ENCODE peak calls at places on chromosomes 3 and 15, in seven cellular contexts. R is uterus, N is lung, X is PC-9, T is GM06990, D is kidney epithelial cell, P is lower lobe of right lung. M is an unnamed sample.

GRCh38 chr15:25372298-25372697 is 66.5 kb downstream of the UBE3A start:
- DNase-seq in X (no peak), D (no peak), N (no peak), T (no peak), P (no peak), R (no peak), M (no peak)

GRCh38 chr3:86785381-86785780 is 205.6 kb downstream of the VGLL3 start:
- DNase-seq in R (no peak), T (no peak), N (no peak), D (no peak), P (no peak), X (no peak), M (no peak)

GRCh38 chr3:156674911-156675743 is 737 bp downstream of the TIPARP start:
- DNase-seq in D (no peak), T (peak), X (no peak), R (peak), N (peak), P (peak), M (no peak)

GRCh38 chr3:11480663-11481298 is 162.9 kb downstream of the VGLL4 start:
- DNase-seq in P (no peak), D (no peak), T (no peak), R (peak), X (no peak), N (no peak), M (peak)

GRCh38 chr3:23867400-23867799 is 49.4 kb downstream of the NKIRAS1 start:
- DNase-seq in X (no peak), N (no peak), T (no peak), P (no peak), D (no peak), R (no peak), M (no peak)

GRCh38 chr3:142946861-142947260 is 16.6 kb downstream of the PAQR9 start:
- DNase-seq in T (no peak), R (no peak), N (no peak), P (no peak), D (no peak), X (no peak), M (no peak)

GRCh38 chr15:78996876-78997275 is 52.0 kb upstream of the CTSH start:
- DNase-seq in R (no peak), X (peak), P (no peak), D (no peak), N (no peak), T (no peak), M (no peak)

GRCh38 chr15:71691700-71692417 is 118.5 kb upstream of the NR2E3 start:
- DNase-seq in X (peak), T (no peak), P (no peak), N (peak), D (peak), R (no peak), M (peak)

GRCh38 chr15:57680021-57680420 is 26.5 kb upstream of the POLR2M start:
- DNase-seq in R (no peak), N (no peak), D (peak), P (no peak), X (peak), T (no peak), M (no peak)

GRCh38 chr3:197181751-197182150 is 116.7 kb downstream of the DLG1 start:
- DNase-seq in P (peak), X (no peak), D (no peak), N (peak), T (no peak), R (peak), M (no peak)

GRCh38 chr3:184361932-184362667 is 590 bp downstream of the POLR2H start:
- DNase-seq in P (peak), T (peak), R (no peak), N (peak), D (no peak), X (peak), M (peak)
- H3K4me3 ChIP-seq in P (peak), T (peak), R (peak), N (peak), D (peak), X (peak), M (peak)

DNA sequence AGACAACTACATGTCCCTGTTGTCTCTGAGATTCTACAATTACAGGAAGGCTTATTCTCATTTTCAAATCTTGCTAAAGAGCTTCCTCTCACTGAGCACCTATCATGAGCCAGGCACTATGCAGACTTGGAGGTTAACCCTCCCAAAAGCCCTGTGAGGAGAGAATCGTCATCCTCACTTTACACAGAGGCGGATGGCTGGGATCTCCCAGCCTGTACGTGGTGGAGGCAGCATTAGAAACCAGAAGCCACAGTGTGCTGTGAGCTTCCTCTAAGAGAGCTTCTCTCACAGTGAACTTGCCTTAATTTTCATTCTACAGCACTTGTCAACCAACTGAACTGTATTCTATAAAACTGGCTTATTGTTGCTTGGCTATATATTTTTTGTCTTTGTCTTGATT is 6.1 kb upstream of the DGKG start:
- DNase-seq in P (no peak), N (no peak), R (no peak), X (no peak), D (no peak), T (no peak), M (no peak)
- TF ChIP-seq CTCF in P (no peak), N (no peak), R (no peak), X (no peak), D (no peak), T (no peak), M (no peak)

DNA sequence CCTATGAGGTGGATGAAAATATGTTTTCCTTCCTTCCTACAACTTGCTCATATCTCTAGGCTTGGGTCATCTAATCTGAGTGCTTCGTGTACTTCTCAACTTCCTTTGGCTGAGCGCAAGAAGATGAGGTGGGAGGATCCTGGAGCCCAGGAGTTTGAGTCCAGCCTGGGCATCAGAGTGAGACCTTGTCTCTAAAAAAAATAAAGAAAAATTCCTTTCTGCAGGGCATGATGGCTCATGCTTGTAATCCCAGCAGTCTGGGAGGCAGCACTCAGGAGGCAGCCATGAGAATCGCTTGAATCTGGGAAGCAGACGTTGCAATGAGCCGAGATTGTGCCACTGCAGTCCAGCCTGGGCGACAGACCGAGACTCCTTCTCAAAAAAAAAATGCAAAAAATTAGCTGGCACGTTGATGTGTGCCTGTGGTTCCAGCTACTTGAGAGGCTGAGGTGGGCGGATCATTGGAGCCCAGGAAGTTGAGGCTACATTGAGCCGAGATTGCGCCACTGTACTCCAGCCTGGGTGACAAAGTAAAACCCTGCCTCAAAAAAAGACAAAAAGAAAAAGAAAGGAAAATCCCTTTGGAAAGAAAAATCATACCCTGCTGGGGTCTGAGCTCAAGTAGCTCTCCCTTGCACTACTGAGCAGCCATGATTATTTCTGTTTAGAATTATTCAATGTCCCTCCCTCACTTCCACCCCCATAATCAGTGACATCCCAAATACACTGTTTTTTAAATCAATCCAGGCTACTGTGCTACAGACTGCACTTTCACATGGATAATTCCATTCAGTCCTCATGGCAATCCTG is 28.0 kb upstream of the RAB11A start:
- DNase-seq in N (peak), T (no peak), R (no peak), P (peak), D (peak), X (no peak), M (no peak)
- H3K4me3 ChIP-seq in N (no peak), T (no peak), R (no peak), P (peak), D (peak), X (no peak), M (no peak)

DNA sequence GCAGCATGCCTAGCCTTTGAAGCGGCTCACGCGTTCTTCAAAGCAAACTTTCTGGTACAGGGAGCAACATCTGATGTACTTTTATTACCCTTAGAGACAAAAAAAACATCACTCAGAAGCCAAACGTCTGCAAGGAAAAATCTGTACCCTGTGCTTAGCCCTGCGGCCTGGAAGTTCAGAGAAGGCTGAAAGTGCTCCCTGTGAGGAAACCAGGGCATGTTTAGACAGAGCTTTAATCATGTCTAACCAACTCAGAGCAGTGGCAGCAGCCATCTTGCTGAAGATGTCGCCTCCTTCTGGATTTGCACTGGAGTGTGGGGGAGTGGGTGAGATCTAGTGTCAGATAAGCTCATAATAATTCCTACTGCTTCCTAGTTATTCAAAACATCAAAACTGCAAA is 170.4 kb downstream of the P3H2 start:
- DNase-seq in P (no peak), R (no peak), D (no peak), N (no peak), X (no peak), T (no peak), M (peak)
- TF ChIP-seq CTCF in P (no peak), R (no peak), D (no peak), N (no peak), X (no peak), T (no peak), M (peak)

DNA sequence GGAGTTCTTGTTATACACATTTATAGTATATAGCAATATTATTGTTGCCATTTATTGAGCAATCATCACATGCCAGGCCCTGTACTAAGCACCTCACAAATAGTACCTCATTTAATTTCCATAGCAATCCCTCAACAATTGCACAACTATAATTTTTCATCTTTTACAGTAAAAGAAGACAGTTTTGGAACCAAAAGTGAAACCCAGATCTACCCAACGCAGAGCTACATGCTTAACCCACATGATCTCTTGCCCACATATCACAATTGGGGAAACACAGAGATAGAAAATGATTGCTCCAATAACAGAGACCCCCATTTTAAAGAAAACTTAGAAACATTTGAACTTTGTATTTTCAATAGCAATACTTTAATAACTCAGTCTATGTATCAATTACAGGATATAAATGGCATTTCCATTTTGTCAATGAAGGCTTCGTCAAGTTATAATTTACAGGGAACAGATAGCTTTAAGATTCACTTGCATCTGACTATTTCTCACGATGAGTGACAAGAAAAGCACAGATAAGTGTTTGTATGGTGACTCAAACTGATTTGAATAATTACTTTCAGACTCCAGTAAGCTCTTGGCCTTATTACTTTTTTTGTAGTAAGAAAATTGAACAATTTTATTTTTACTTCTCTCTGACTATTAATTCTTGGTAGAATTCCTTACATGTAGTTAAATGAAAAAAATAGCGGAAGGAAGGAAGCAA is 38.7 kb upstream of the CCDC50 start:
- DNase-seq in D (no peak), X (peak), R (no peak), T (no peak), P (no peak), N (no peak), M (no peak)
- H3K4me3 ChIP-seq in D (no peak), X (no peak), R (no peak), T (no peak), P (no peak), N (no peak), M (no peak)

GRCh38 chr3:133927543-133928066 is 31.9 kb upstream of the RAB6B start:
- DNase-seq in X (no peak), P (peak), T (peak), D (no peak), N (peak), R (no peak), M (no peak)
- TF ChIP-seq CTCF in X (no peak), P (peak), T (peak), D (peak), N (peak), R (peak), M (peak)

GRCh38 chr15:59614153-59614552 is 2.6 kb downstream of the GCNT3 start:
- DNase-seq in D (no peak), R (no peak), T (no peak), P (no peak), X (no peak), N (no peak), M (no peak)

GRCh38 chr15:59615661-59616060 is 4.1 kb downstream of the GCNT3 start:
- DNase-seq in D (no peak), X (no peak), N (no peak), T (no peak), P (no peak), R (no peak), M (no peak)

GRCh38 chr15:59609730-59610712 is 1.6 kb upstream of the GCNT3 start:
- DNase-seq in R (no peak), N (no peak), P (no peak), X (no peak), T (no peak), D (no peak), M (no peak)

GRCh38 chr15:59616390-59616789 is 4.8 kb downstream of the GCNT3 start:
- DNase-seq in R (no peak), X (peak), P (no peak), T (no peak), D (peak), N (no peak), M (peak)

GRCh38 chr15:59611277-59612260 is at the start of gene GCNT3:
- DNase-seq in X (peak), N (no peak), R (no peak), P (no peak), D (peak), T (no peak), M (no peak)
- H3K4me3 ChIP-seq in X (no peak), N (no peak), R (no peak), P (no peak), D (no peak), T (no peak), M (no peak)

DNA sequence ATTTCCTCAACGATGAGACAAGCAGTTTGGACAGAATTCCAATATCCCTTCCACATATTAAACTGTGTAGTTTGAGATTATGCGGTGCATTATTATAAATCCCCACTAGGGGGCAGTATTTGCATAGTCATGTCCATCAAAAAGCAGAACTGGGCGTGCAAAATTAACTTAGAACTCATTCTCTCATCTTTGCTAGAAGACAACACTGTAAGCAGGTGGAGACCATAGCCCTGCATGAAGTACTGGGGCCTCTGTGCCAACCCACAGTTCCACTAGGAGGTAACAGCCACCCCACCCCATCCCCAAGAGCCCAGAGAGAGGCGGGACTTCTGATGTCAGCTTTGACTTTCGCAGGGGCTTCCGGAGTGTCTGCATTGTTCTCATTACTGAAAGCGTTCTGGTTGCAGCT is 106.6 kb upstream of the TMC3 start:
- DNase-seq in R (peak), P (no peak), T (peak), N (no peak), D (peak), X (no peak), M (peak)
- TF ChIP-seq CTCF in R (peak), P (peak), T (peak), N (peak), D (peak), X (peak), M (peak)

GRCh38 chr3:29639621-29640290 is 358.9 kb downstream of the RBMS3 start:
- DNase-seq in T (no peak), N (no peak), X (no peak), R (no peak), D (no peak), P (no peak), M (no peak)
- H3K4me3 ChIP-seq in T (no peak), N (no peak), X (no peak), R (no peak), D (no peak), P (no peak), M (no peak)

GRCh38 chr3:29346828-29347227 is 66.0 kb downstream of the RBMS3 start:
- DNase-seq in X (no peak), P (no peak), D (no peak), N (no peak), R (no peak), T (no peak), M (no peak)
- TF ChIP-seq CTCF in X (no peak), P (no peak), D (no peak), N (no peak), R (no peak), T (no peak), M (no peak)